ENCODE peak calls at places on chromosomes 16 and 17, in six cellular contexts. L, R, W, T, X and N are unnamed samples. For H3K9me3, the result is how much of the 10 kb centered on the place peaks cover.

GRCh38 chr16:11768850-11769249 is 26.2 kb upstream of the TXNDC11 start:
- DNase-seq in L (no peak), R (no peak), W (no peak), T (no peak), X (no peak), N (no peak)

GRCh38 chr17:4514206-4514605 is 15.5 kb downstream of the SPNS2 start:
- DNase-seq in L (no peak), R (no peak), W (no peak), T (peak), X (peak), N (no peak)

GRCh38 chr17:74181341-74181740 is 22.1 kb upstream of the RPL38 start:
- DNase-seq in L (no peak), R (no peak), W (no peak), T (no peak), X (no peak), N (no peak)

GRCh38 chr16:48274476-48274875 is 27.1 kb upstream of the ABCC11 start:
- DNase-seq in L (no peak), R (no peak), W (no peak), T (no peak), X (no peak), N (no peak)

GRCh38 chr16:60031751-60032150 is 1297.6 kb upstream of the GOT2 start:
- DNase-seq in L (no peak), R (no peak), W (no peak), T (no peak), X (no peak), N (no peak)

GRCh38 chr17:80693511-80693910 is 148.9 kb downstream of the RPTOR start:
- DNase-seq in L (no peak), R (no peak), W (no peak), T (no peak), X (no peak), N (no peak)

GRCh38 chr16:84475643-84476240 is 28.7 kb downstream of the MEAK7 start:
- DNase-seq in L (no peak), R (no peak), W (peak), T (no peak), X (no peak), N (no peak)

GRCh38 chr17:45032150-45032493 is 19.3 kb downstream of the DCAKD start:
- DNase-seq in L (no peak), R (no peak), W (no peak), T (no peak), X (no peak), N (no peak)

GRCh38 chr16:46801428-46802049 is 29.4 kb downstream of the C16orf87 start:
- DNase-seq in L (no peak), R (peak), W (no peak), T (peak), X (no peak), N (no peak)

GRCh38 chr17:61570118-61570517 is 20.9 kb downstream of the NACA2 start:
- DNase-seq in L (no peak), R (no peak), W (no peak), T (no peak), X (no peak), N (no peak)

GRCh38 chr17:7281953-7282751 is 634 bp downstream of the SLC2A4 start:
- DNase-seq in L (no peak), R (no peak), W (no peak), T (peak), X (no peak), N (no peak)

GRCh38 chr17:60102632-60103047 is 23.9 kb upstream of the HEATR6 start:
- DNase-seq in L (peak), R (peak), W (no peak), T (no peak), X (peak), N (no peak)

GRCh38 chr16:51149251-51149661 is 1.8 kb downstream of the SALL1 start:
- DNase-seq in L (no peak), R (no peak), W (no peak), T (peak), X (no peak), N (no peak)

GRCh38 chr17:36750316-36750885 is 149.0 kb downstream of the MRM1 start:
- DNase-seq in L (no peak), R (no peak), W (no peak), T (no peak), X (no peak), N (no peak)

GRCh38 chr17:67679721-67680120 is 38.0 kb upstream of the NOL11 start:
- DNase-seq in L (no peak), R (no peak), W (no peak), T (no peak), X (no peak), N (no peak)

GRCh38 chr17:2975469-2975958 is 87.9 kb downstream of the OR1D5 start:
- DNase-seq in L (no peak), R (no peak), W (no peak), T (no peak), X (peak), N (no peak)

GRCh38 chr17:7380855-7381683 is at the start of gene TNK1:
- DNase-seq in L (no peak), R (no peak), W (no peak), T (peak), X (peak), N (no peak)

GRCh38 chr16:35687781-35688180 is 2228.4 kb downstream of the TP53TG3F start:
- DNase-seq in L (no peak), R (no peak), W (peak), T (no peak), X (no peak), N (no peak)

GRCh38 chr16:35689764-35690163 is 2230.4 kb downstream of the TP53TG3F start:
- DNase-seq in L (no peak), R (no peak), W (peak), T (no peak), X (no peak), N (no peak)

GRCh38 chr16:35685085-35685484 is 2225.7 kb downstream of the TP53TG3F start:
- DNase-seq in L (no peak), R (no peak), W (no peak), T (no peak), X (no peak), N (no peak)

GRCh38 chr16:35686595-35686994 is 2227.2 kb downstream of the TP53TG3F start:
- DNase-seq in L (no peak), R (no peak), W (no peak), T (no peak), X (no peak), N (no peak)

DNA sequence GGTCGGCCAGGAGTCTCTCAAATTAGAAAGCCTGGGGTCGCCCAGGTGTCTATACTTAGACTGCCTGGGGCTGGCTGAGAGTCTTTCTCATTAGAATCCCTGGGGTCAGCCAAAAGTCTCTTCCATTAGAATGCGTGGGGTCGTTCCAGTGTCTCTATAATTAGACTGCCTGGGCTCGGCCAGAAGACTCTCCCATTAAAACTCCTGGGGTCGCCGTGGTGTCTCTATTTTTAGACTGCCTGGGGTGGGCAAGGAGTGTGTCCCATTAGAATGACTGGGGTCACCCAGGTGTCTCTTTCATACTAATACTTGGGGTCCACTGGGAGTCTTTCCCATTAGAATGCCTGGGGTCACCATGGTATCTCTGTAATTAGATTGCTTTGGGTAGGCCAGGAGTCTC is 2227.7 kb downstream of the TP53TG3F start:
- DNase-seq in L (no peak), R (no peak), W (peak), T (no peak), X (no peak), N (no peak)
- H3K9me3 ChIP-seq in L (under half), R (under half), W (under half), T (under half), X (under half), N (half or more)

GRCh38 chr16:35308674-35309073 is 1849.3 kb downstream of the TP53TG3F start:
- DNase-seq in L (no peak), R (no peak), W (no peak), T (no peak), X (no peak), N (no peak)

GRCh38 chr16:35311475-35311874 is 1852.1 kb downstream of the TP53TG3F start:
- DNase-seq in L (no peak), R (no peak), W (no peak), T (no peak), X (no peak), N (no peak)

GRCh38 chr16:35306915-35307314 is 1847.5 kb downstream of the TP53TG3F start:
- DNase-seq in L (no peak), R (no peak), W (no peak), T (no peak), X (no peak), N (no peak)

GRCh38 chr16:35314298-35314697 is 1854.9 kb downstream of the TP53TG3F start:
- DNase-seq in L (no peak), R (no peak), W (no peak), T (no peak), X (no peak), N (no peak)

GRCh38 chr16:35310999-35311398 is 1851.6 kb downstream of the TP53TG3F start:
- DNase-seq in L (no peak), R (no peak), W (no peak), T (no peak), X (no peak), N (no peak)
- H3K9me3 ChIP-seq in L (under half), R (under half), W (under half), T (under half), X (under half), N (under half)

GRCh38 chr17:8925808-8926207 is 39.7 kb downstream of the PIK3R5 start:
- DNase-seq in L (no peak), R (no peak), W (no peak), T (no peak), X (no peak), N (no peak)

GRCh38 chr17:8928347-8928746 is 37.2 kb downstream of the PIK3R5 start:
- DNase-seq in L (no peak), R (no peak), W (no peak), T (no peak), X (no peak), N (no peak)

GRCh38 chr17:8935194-8935593 is 30.3 kb downstream of the PIK3R5 start:
- DNase-seq in L (peak), R (no peak), W (no peak), T (no peak), X (peak), N (no peak)

GRCh38 chr17:8927395-8927794 is 38.1 kb downstream of the PIK3R5 start:
- DNase-seq in L (no peak), R (no peak), W (no peak), T (no peak), X (no peak), N (no peak)

GRCh38 chr17:8930664-8931063 is 34.8 kb downstream of the PIK3R5 start:
- DNase-seq in L (no peak), R (no peak), W (no peak), T (no peak), X (no peak), N (no peak)
- H3K9me3 ChIP-seq in L (under half), R (under half), W (under half), T (under half), X (under half), N (under half)

DNA sequence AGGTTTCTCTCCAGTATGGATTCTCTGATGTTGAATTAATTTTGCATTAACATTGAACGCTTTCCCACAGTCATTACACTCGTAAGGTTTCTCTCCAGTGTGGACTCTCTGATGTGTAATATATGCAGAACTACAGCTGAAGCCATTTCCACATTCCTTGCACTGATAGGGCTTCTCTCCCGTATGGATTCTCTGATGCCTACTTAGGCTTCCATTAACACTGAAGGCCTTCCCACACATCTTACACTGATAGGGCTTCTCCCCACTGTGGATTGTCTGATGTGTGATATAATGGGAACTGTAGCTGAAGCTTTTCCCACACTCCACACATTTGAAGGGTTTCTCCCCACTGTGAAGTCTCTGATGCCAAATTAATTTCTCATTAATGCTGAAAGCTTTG is 7.2 kb upstream of the TLE7 start:
- DNase-seq in L (no peak), R (peak), W (no peak), T (no peak), X (no peak), N (no peak)
- H3K9me3 ChIP-seq in L (under half), R (under half), W (half or more), T (under half), X (half or more), N (half or more)

DNA sequence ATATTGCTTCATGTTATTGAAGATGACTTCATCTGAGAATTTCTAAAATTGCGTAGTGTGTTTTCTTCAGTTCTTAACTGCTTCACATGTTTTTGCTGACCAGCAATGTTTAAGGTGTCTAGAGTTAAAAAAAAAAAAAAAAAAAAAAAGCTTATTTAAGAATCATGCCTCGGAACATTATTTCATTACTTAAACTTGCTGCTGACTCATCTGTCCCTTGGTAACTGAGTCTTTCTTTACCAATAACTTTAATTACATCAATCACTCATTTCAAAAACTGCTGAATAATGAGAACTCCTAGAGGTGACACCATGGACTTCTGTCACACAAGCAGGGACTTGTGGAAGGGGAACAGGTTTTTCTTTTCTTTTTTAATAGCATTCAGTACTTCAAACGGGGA is 16.2 kb downstream of the IRX5 start:
- DNase-seq in L (no peak), R (no peak), W (no peak), T (no peak), X (no peak), N (no peak)
- H3K9me3 ChIP-seq in L (under half), R (under half), W (under half), T (under half), X (under half), N (under half)

GRCh38 chr17:70916469-70916868 is 747.1 kb downstream of the KCNJ2 start:
- DNase-seq in L (no peak), R (no peak), W (no peak), T (no peak), X (no peak), N (no peak)
- H3K9me3 ChIP-seq in L (under half), R (under half), W (under half), T (under half), X (under half), N (under half)

GRCh38 chr16:89230210-89230609 is 12.7 kb downstream of the ZNF778 start:
- DNase-seq in L (no peak), R (no peak), W (no peak), T (no peak), X (no peak), N (no peak)
- H3K9me3 ChIP-seq in L (under half), R (under half), W (under half), T (under half), X (under half), N (under half)

GRCh38 chr16:71443714-71444113 is 1.9 kb upstream of the TLE7 start:
- DNase-seq in L (no peak), R (no peak), W (no peak), T (no peak), X (no peak), N (no peak)
- H3K9me3 ChIP-seq in L (under half), R (under half), W (under half), T (under half), X (half or more), N (under half)

DNA sequence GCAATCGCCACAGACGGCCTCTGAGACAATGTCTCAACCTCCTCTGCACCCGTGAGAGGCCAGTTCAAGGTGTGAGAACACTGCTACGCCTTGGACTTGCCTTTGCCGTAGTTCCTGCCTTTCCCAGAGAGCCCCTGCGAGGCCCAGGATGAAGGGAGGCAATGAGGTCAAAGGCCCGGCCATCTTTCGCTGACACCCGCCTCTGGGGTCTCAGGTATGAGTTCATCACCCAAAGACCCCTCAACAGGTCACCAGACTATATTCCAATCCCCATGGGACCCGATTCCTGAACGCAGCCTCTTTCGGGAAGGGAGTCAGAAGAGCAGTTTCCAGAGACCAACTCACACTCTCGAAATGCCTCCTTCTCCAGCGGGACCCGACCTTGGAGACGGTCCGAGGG is 573.5 kb downstream of the KCNJ18 start:
- DNase-seq in L (no peak), R (no peak), W (peak), T (no peak), X (no peak), N (no peak)
- H3K9me3 ChIP-seq in L (under half), R (under half), W (under half), T (under half), X (under half), N (under half)

GRCh38 chr16:3220839-3221238 is 14.1 kb downstream of the ZNF200 start:
- DNase-seq in L (no peak), R (no peak), W (no peak), T (no peak), X (no peak), N (no peak)

DNA sequence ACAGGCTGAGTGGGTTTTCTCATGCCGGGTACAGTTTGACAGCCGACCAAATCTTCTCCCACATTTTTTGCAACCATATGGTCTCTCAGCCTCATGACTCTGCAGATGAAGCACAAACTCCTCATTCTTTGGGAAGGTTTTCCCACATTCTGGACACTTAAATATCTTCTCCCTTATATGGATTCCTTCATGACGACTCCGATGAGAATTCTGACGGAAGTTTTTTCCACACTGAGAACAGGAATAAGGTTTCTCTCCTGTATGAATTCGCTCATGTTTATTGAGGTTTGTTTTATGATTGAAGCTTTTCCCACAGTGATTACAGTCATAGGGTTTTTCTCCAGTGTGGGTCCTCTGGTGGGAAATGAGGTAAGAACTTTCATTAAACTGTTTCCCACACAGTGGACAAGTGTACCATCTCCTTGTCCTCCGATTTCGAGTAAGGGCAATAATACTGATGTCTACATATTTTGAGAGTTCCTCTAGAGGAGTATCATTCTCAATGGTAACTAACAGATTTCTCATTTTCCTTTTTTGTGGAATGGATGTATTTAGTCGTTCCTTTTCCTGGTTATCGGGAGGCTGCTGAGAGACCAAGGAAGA is 10.9 kb downstream of the ZNF200 start:
- DNase-seq in L (no peak), R (peak), W (no peak), T (no peak), X (no peak), N (no peak)
- H3K9me3 ChIP-seq in L (under half), R (under half), W (half or more), T (under half), X (half or more), N (half or more)